ENCODE peak calls at places on chromosome 15, in nine cellular contexts. W, B, A, S, F, H, P, E and J are unnamed samples.

GRCh38 chr15:63339006-63339766 is 42.5 kb downstream of the CA12 start:
- DNase-seq in P (no peak), H (no peak), F (no peak), S (no peak), W (peak), B (no peak), E (no peak), A (no peak), J (no peak)

GRCh38 chr15:73284073-73284472 is 84.7 kb downstream of the HCN4 start:
- DNase-seq in A (peak), P (no peak), F (no peak), H (no peak), E (no peak), B (no peak), W (peak), S (peak), J (no peak)

GRCh38 chr15:22232675-22233074 is 152.3 kb downstream of the OR4M2 start:
- DNase-seq in H (no peak), B (no peak), A (no peak), S (no peak), E (no peak), P (no peak), F (no peak), W (no peak), J (no peak)

GRCh38 chr15:77577350-77577749 is 55.4 kb downstream of the LINGO1 start:
- DNase-seq in H (no peak), E (no peak), S (no peak), P (no peak), B (no peak), W (no peak), F (no peak), A (peak), J (no peak)

GRCh38 chr15:77746254-77747174 is 113.8 kb upstream of the LINGO1 start:
- DNase-seq in F (no peak), P (no peak), A (no peak), E (no peak), B (no peak), W (no peak), H (no peak), S (no peak), J (no peak)

GRCh38 chr15:70792171-70792573 is 28.8 kb upstream of the UACA start:
- DNase-seq in S (peak), E (no peak), H (no peak), P (no peak), B (peak), W (peak), F (no peak), A (peak), J (no peak)

GRCh38 chr15:68307131-68307928 is 29.8 kb downstream of the FEM1B start:
- DNase-seq in F (peak), H (no peak), B (no peak), S (no peak), P (no peak), W (no peak), A (no peak), E (no peak), J (no peak)

GRCh38 chr15:58627706-58628105 is 121.8 kb downstream of the ADAM10 start:
- DNase-seq in E (peak), P (no peak), F (no peak), B (no peak), A (no peak), S (no peak), H (no peak), W (no peak), J (no peak)

GRCh38 chr15:80404057-80404718 is at the start of gene ARNT2:
- DNase-seq in H (no peak), A (peak), P (no peak), B (no peak), W (peak), E (no peak), F (no peak), S (peak), J (no peak)

GRCh38 chr15:33857726-33858125 is 110.6 kb upstream of the CHRM5 start:
- DNase-seq in H (no peak), F (no peak), A (no peak), S (no peak), P (no peak), E (no peak), W (no peak), B (no peak), J (no peak)

GRCh38 chr15:54082836-54083492 is 104.7 kb downstream of the UNC13C start:
- DNase-seq in H (no peak), P (no peak), E (no peak), F (no peak), A (no peak), W (peak), B (peak), S (no peak), J (no peak)

GRCh38 chr15:77409259-77410156 is 10.4 kb downstream of the PEAK1 start:
- DNase-seq in A (no peak), S (no peak), W (no peak), B (no peak), H (no peak), F (no peak), E (peak), P (no peak), J (peak)

GRCh38 chr15:20409247-20409646 is 132.4 kb downstream of the GOLGA6L6 start:
- DNase-seq in S (no peak), W (no peak), B (no peak), H (no peak), A (no peak), E (no peak), F (no peak), P (no peak), J (no peak)

GRCh38 chr15:98682992-98683701 is 34.8 kb downstream of the IGF1R start:
- DNase-seq in W (peak), F (no peak), E (no peak), H (no peak), B (no peak), P (no peak), A (peak), S (no peak), J (no peak)

GRCh38 chr15:73518180-73518862 is 75.4 kb downstream of the REC114 start:
- DNase-seq in A (no peak), H (no peak), W (no peak), F (no peak), B (no peak), P (no peak), E (no peak), S (no peak), J (no peak)

GRCh38 chr15:42716626-42717025 is 20.3 kb downstream of the CDAN1 start:
- DNase-seq in S (no peak), P (no peak), B (peak), W (peak), F (peak), H (no peak), E (no peak), A (no peak), J (no peak)
- H3K4me3 ChIP-seq in S (no peak), P (no peak), B (no peak), W (no peak), F (no peak), H (no peak), E (no peak), A (no peak), J (no peak)

GRCh38 chr15:37078566-37078965 is 21.8 kb downstream of the MEIS2 start:
- DNase-seq in B (no peak), P (no peak), A (no peak), S (no peak), W (no peak), F (no peak), H (no peak), E (no peak), J (no peak)

GRCh38 chr15:37081985-37082384 is 18.4 kb downstream of the MEIS2 start:
- DNase-seq in S (no peak), W (no peak), E (no peak), F (no peak), H (no peak), A (no peak), B (no peak), P (no peak), J (no peak)

GRCh38 chr15:37078000-37078399 is 22.3 kb downstream of the MEIS2 start:
- DNase-seq in B (no peak), H (no peak), S (no peak), P (no peak), E (no peak), W (no peak), A (no peak), F (no peak), J (no peak)

GRCh38 chr15:37076543-37076942 is 23.8 kb downstream of the MEIS2 start:
- DNase-seq in B (no peak), H (no peak), E (no peak), S (peak), W (peak), A (no peak), F (no peak), P (no peak), J (no peak)

GRCh38 chr15:37079726-37080125 is 20.6 kb downstream of the MEIS2 start:
- DNase-seq in F (no peak), P (no peak), A (peak), W (peak), H (no peak), E (no peak), S (peak), B (no peak), J (no peak)
- H3K4me3 ChIP-seq in F (no peak), P (no peak), A (peak), W (no peak), H (no peak), E (no peak), S (no peak), B (no peak), J (no peak)

GRCh38 chr15:50830477-50831354 is 65.2 kb upstream of the SPPL2A start:
- DNase-seq in W (no peak), A (no peak), E (no peak), F (no peak), H (no peak), P (no peak), S (no peak), B (no peak), J (no peak)
- H3K4me3 ChIP-seq in W (no peak), A (no peak), E (no peak), F (no peak), H (no peak), P (no peak), S (no peak), B (no peak), J (no peak)

GRCh38 chr15:82575335-82575734 is 35.1 kb upstream of the RPS17 start:
- DNase-seq in B (no peak), W (no peak), P (no peak), F (no peak), S (no peak), H (no peak), A (no peak), E (no peak), J (no peak)
- H3K4me3 ChIP-seq in B (no peak), W (no peak), P (no peak), F (no peak), S (no peak), H (no peak), A (no peak), E (no peak), J (no peak)

GRCh38 chr15:64891546-64891945 is 20.2 kb upstream of the ANKDD1A start:
- DNase-seq in H (no peak), F (no peak), W (no peak), B (no peak), E (no peak), A (no peak), S (no peak), P (no peak), J (no peak)
- H3K4me3 ChIP-seq in H (no peak), F (no peak), W (no peak), B (no peak), E (no peak), A (no peak), S (no peak), P (no peak), J (no peak)

GRCh38 chr15:41199470-41199869 is 31.1 kb downstream of the EXD1 start:
- DNase-seq in W (no peak), B (no peak), A (no peak), E (no peak), P (no peak), S (no peak), H (no peak), F (no peak), J (no peak)

GRCh38 chr15:41203395-41203794 is 27.2 kb downstream of the EXD1 start:
- DNase-seq in A (no peak), E (no peak), W (no peak), F (no peak), S (no peak), P (peak), H (no peak), B (no peak), J (no peak)

GRCh38 chr15:41207687-41208448 is 22.7 kb downstream of the EXD1 start:
- DNase-seq in P (no peak), H (no peak), A (no peak), B (peak), S (peak), W (peak), F (no peak), E (no peak), J (no peak)

GRCh38 chr15:41205315-41205714 is 25.2 kb downstream of the EXD1 start:
- DNase-seq in P (no peak), A (peak), B (no peak), S (no peak), W (peak), F (no peak), E (no peak), H (no peak), J (no peak)
- H3K4me3 ChIP-seq in P (no peak), A (no peak), B (no peak), S (no peak), W (no peak), F (no peak), E (no peak), H (no peak), J (no peak)

GRCh38 chr15:35394416-35394815 is 151.5 kb downstream of the DPH6 start:
- DNase-seq in B (no peak), S (no peak), F (no peak), P (no peak), H (no peak), E (no peak), A (peak), W (no peak), J (no peak)
- H3K4me3 ChIP-seq in B (no peak), S (no peak), F (no peak), P (no peak), H (no peak), E (no peak), A (no peak), W (no peak), J (no peak)

DNA sequence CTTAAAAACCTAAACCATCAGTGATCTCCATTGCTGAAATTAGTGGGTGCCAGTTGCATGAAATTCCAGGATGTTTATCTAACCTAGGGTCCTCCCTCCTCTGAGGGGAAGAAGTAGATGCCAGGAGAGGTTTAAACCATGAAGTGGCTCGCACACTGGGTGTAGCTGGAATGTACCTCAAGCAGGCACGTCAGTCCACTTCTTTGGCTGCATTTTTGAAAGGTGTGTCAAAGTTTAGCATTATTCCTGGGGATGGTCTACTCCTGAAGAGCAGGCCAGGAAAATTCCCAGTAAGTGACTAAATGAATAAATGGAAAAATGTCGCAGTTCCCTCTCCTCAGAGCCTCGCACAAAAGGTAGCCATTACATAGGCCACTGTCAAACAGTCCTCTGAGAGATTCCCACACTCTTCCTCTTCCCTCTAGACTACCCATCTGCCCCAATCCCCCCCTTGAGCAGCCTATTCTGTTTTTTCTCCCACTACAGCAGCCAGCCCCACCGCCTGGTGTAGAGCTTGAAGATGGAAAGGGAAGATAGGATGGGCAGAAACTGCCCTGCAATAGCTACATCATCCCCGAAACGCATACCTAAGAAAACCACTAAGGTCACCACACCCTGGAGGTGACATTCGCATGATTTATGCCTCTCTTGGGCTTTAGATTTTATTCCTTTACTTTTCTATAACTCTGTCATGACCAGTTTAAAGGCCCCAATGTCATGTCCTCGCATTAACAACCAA is 663 bp upstream of the TMOD3 start:
- DNase-seq in F (no peak), S (no peak), H (no peak), W (peak), A (no peak), E (no peak), P (no peak), B (no peak), J (no peak)
- H3K4me3 ChIP-seq in F (no peak), S (peak), H (peak), W (no peak), A (peak), E (peak), P (no peak), B (no peak), J (no peak)